ENCODE peak calls at places on chromosomes 7 and 10, in five cellular contexts. One of them, this sample, is unnamed.

GRCh38 chr10:36163827-36164226 is 521.7 kb upstream of the FZD8 start:
- DNase-seq in amniotic stem cell: no peak
- DNase-seq in retinal pigment epithelial cell: no peak
- DNase-seq in OCI-LY7: no peak
- DNase-seq in T-helper 1 cell: no peak
- DNase-seq in this sample: no peak

GRCh38 chr7:66542528-66543373 is 85.9 kb upstream of the KCTD7 start:
- DNase-seq in T-helper 1 cell: no peak
- DNase-seq in retinal pigment epithelial cell: no peak
- DNase-seq in OCI-LY7: no peak
- DNase-seq in amniotic stem cell: no peak
- DNase-seq in this sample: no peak

GRCh38 chr10:62268027-62268398 is 631 bp downstream of the RTKN2 start:
- DNase-seq in OCI-LY7: peak
- DNase-seq in T-helper 1 cell: no peak
- DNase-seq in retinal pigment epithelial cell: no peak
- DNase-seq in amniotic stem cell: no peak
- DNase-seq in this sample: no peak

GRCh38 chr7:51213618-51214017 is 103.0 kb downstream of the COBL start:
- DNase-seq in T-helper 1 cell: no peak
- DNase-seq in amniotic stem cell: no peak
- DNase-seq in OCI-LY7: no peak
- DNase-seq in retinal pigment epithelial cell: no peak
- DNase-seq in this sample: no peak

GRCh38 chr7:73512018-73512780 is 9.9 kb downstream of the BAZ1B start:
- DNase-seq in OCI-LY7: no peak
- DNase-seq in retinal pigment epithelial cell: no peak
- DNase-seq in amniotic stem cell: no peak
- DNase-seq in T-helper 1 cell: no peak
- DNase-seq in this sample: no peak

GRCh38 chr10:14356921-14357320 is 26.2 kb upstream of the FRMD4A start:
- DNase-seq in amniotic stem cell: no peak
- DNase-seq in T-helper 1 cell: no peak
- DNase-seq in retinal pigment epithelial cell: peak
- DNase-seq in OCI-LY7: no peak
- DNase-seq in this sample: no peak

GRCh38 chr10:30413996-30414576 is 19.9 kb upstream of the MAP3K8 start:
- DNase-seq in retinal pigment epithelial cell: no peak
- DNase-seq in T-helper 1 cell: peak
- DNase-seq in OCI-LY7: peak
- DNase-seq in amniotic stem cell: peak
- DNase-seq in this sample: peak

GRCh38 chr7:106978425-106979386 is 65.8 kb upstream of the PRKAR2B start:
- DNase-seq in OCI-LY7: no peak
- DNase-seq in amniotic stem cell: no peak
- DNase-seq in T-helper 1 cell: no peak
- DNase-seq in retinal pigment epithelial cell: no peak
- DNase-seq in this sample: no peak

GRCh38 chr10:11292576-11293302 is 275.1 kb downstream of the CELF2 start:
- DNase-seq in T-helper 1 cell: no peak
- DNase-seq in amniotic stem cell: no peak
- DNase-seq in OCI-LY7: no peak
- DNase-seq in retinal pigment epithelial cell: no peak
- DNase-seq in this sample: no peak

GRCh38 chr10:62414359-62414758 is 40.2 kb downstream of the ZNF365 start:
- DNase-seq in amniotic stem cell: no peak
- DNase-seq in retinal pigment epithelial cell: no peak
- DNase-seq in OCI-LY7: no peak
- DNase-seq in T-helper 1 cell: no peak
- DNase-seq in this sample: no peak

GRCh38 chr7:22344655-22345054 is 12.3 kb downstream of the RAPGEF5 start:
- DNase-seq in T-helper 1 cell: no peak
- DNase-seq in OCI-LY7: no peak
- DNase-seq in retinal pigment epithelial cell: no peak
- DNase-seq in amniotic stem cell: no peak
- DNase-seq in this sample: no peak

GRCh38 chr10:86799188-86799845 is 42.9 kb downstream of the BMPR1A start:
- DNase-seq in amniotic stem cell: no peak
- DNase-seq in T-helper 1 cell: no peak
- DNase-seq in OCI-LY7: no peak
- DNase-seq in retinal pigment epithelial cell: no peak
- DNase-seq in this sample: no peak

GRCh38 chr10:52351911-52352310 is 37.8 kb downstream of the DKK1 start:
- DNase-seq in T-helper 1 cell: no peak
- DNase-seq in amniotic stem cell: peak
- DNase-seq in retinal pigment epithelial cell: peak
- DNase-seq in OCI-LY7: no peak
- DNase-seq in this sample: no peak

GRCh38 chr10:24459836-24460235 is 250.9 kb downstream of the KIAA1217 start:
- DNase-seq in retinal pigment epithelial cell: no peak
- DNase-seq in OCI-LY7: no peak
- DNase-seq in T-helper 1 cell: no peak
- DNase-seq in amniotic stem cell: no peak
- DNase-seq in this sample: no peak

GRCh38 chr10:15120523-15120922 is 23.4 kb downstream of the RPP38 start:
- DNase-seq in amniotic stem cell: no peak
- DNase-seq in T-helper 1 cell: no peak
- DNase-seq in retinal pigment epithelial cell: no peak
- DNase-seq in OCI-LY7: no peak
- DNase-seq in this sample: no peak

GRCh38 chr7:158811461-158811860 is 17.8 kb downstream of the ESYT2 start:
- DNase-seq in retinal pigment epithelial cell: no peak
- DNase-seq in OCI-LY7: no peak
- DNase-seq in T-helper 1 cell: peak
- DNase-seq in amniotic stem cell: no peak
- DNase-seq in this sample: no peak

GRCh38 chr10:71765176-71765906 is 8.0 kb downstream of the VSIR start:
- DNase-seq in T-helper 1 cell: no peak
- DNase-seq in OCI-LY7: no peak
- DNase-seq in retinal pigment epithelial cell: no peak
- DNase-seq in amniotic stem cell: no peak
- DNase-seq in this sample: no peak

GRCh38 chr10:7529638-7530037 is 118.8 kb upstream of the SFMBT2 start:
- DNase-seq in retinal pigment epithelial cell: no peak
- DNase-seq in T-helper 1 cell: no peak
- DNase-seq in amniotic stem cell: no peak
- DNase-seq in OCI-LY7: no peak
- DNase-seq in this sample: no peak

GRCh38 chr7:4297165-4297842 is 384.8 kb upstream of the FOXK1 start:
- DNase-seq in T-helper 1 cell: no peak
- DNase-seq in retinal pigment epithelial cell: no peak
- DNase-seq in OCI-LY7: no peak
- DNase-seq in amniotic stem cell: no peak
- DNase-seq in this sample: no peak

GRCh38 chr10:4285121-4285520 is 500.1 kb upstream of the KLF6 start:
- DNase-seq in amniotic stem cell: no peak
- DNase-seq in retinal pigment epithelial cell: no peak
- DNase-seq in OCI-LY7: no peak
- DNase-seq in T-helper 1 cell: peak
- DNase-seq in this sample: no peak

GRCh38 chr10:6364893-6365292 is 162.2 kb downstream of the PFKFB3 start:
- DNase-seq in amniotic stem cell: no peak
- DNase-seq in T-helper 1 cell: no peak
- DNase-seq in OCI-LY7: no peak
- DNase-seq in retinal pigment epithelial cell: no peak
- DNase-seq in this sample: no peak

GRCh38 chr7:158595068-158595467 is 7.4 kb upstream of the PTPRN2 start:
- DNase-seq in OCI-LY7: peak
- DNase-seq in retinal pigment epithelial cell: no peak
- DNase-seq in amniotic stem cell: no peak
- DNase-seq in T-helper 1 cell: peak
- DNase-seq in this sample: no peak

GRCh38 chr7:143514995-143515735 is 37.5 kb downstream of the TAS2R41 start:
- DNase-seq in OCI-LY7: no peak
- DNase-seq in retinal pigment epithelial cell: no peak
- DNase-seq in amniotic stem cell: no peak
- DNase-seq in T-helper 1 cell: no peak
- DNase-seq in this sample: no peak

GRCh38 chr10:79203014-79203675 is 134.4 kb downstream of the ZMIZ1 start:
- DNase-seq in OCI-LY7: no peak
- DNase-seq in T-helper 1 cell: no peak
- DNase-seq in retinal pigment epithelial cell: no peak
- DNase-seq in amniotic stem cell: no peak
- DNase-seq in this sample: no peak

GRCh38 chr10:58023341-58024073 is 244.2 kb downstream of the IPMK start:
- DNase-seq in OCI-LY7: no peak
- DNase-seq in retinal pigment epithelial cell: peak
- DNase-seq in amniotic stem cell: peak
- DNase-seq in T-helper 1 cell: peak
- DNase-seq in this sample: no peak

GRCh38 chr7:2661602-2662272 is 26.3 kb upstream of the AMZ1 start:
- DNase-seq in amniotic stem cell: no peak
- DNase-seq in T-helper 1 cell: no peak
- DNase-seq in retinal pigment epithelial cell: no peak
- DNase-seq in OCI-LY7: no peak
- DNase-seq in this sample: no peak

GRCh38 chr7:128447944-128448556 is 7.6 kb upstream of the HILPDA start:
- DNase-seq in OCI-LY7: no peak
- DNase-seq in T-helper 1 cell: no peak
- DNase-seq in retinal pigment epithelial cell: no peak
- DNase-seq in amniotic stem cell: no peak
- DNase-seq in this sample: no peak

GRCh38 chr10:44380829-44381600 is 3.9 kb downstream of the CXCL12 start:
- DNase-seq in T-helper 1 cell: no peak
- DNase-seq in retinal pigment epithelial cell: no peak
- DNase-seq in OCI-LY7: no peak
- DNase-seq in amniotic stem cell: no peak
- DNase-seq in this sample: no peak

GRCh38 chr7:129803546-129804081 is 149.1 kb downstream of the UBE2H start:
- DNase-seq in OCI-LY7: no peak
- DNase-seq in T-helper 1 cell: no peak
- DNase-seq in retinal pigment epithelial cell: no peak
- DNase-seq in amniotic stem cell: no peak
- DNase-seq in this sample: no peak

GRCh38 chr10:78852856-78853255 is 215.9 kb upstream of the ZMIZ1 start:
- DNase-seq in OCI-LY7: peak
- DNase-seq in amniotic stem cell: no peak
- DNase-seq in T-helper 1 cell: peak
- DNase-seq in retinal pigment epithelial cell: no peak
- DNase-seq in this sample: no peak

GRCh38 chr7:105257338-105257737 is 131.4 kb downstream of the SRPK2 start:
- DNase-seq in amniotic stem cell: no peak
- DNase-seq in OCI-LY7: peak
- DNase-seq in T-helper 1 cell: no peak
- DNase-seq in retinal pigment epithelial cell: no peak
- DNase-seq in this sample: peak

GRCh38 chr10:88457680-88458079 is 125.4 kb downstream of the RNLS start:
- DNase-seq in amniotic stem cell: no peak
- DNase-seq in T-helper 1 cell: peak
- DNase-seq in OCI-LY7: peak
- DNase-seq in retinal pigment epithelial cell: no peak
- DNase-seq in this sample: no peak

GRCh38 chr10:49700997-49701396 is 21.5 kb downstream of the C10orf53 start:
- DNase-seq in T-helper 1 cell: no peak
- DNase-seq in amniotic stem cell: no peak
- DNase-seq in retinal pigment epithelial cell: no peak
- DNase-seq in OCI-LY7: no peak
- DNase-seq in this sample: peak

GRCh38 chr7:66352071-66352470 is 146.9 kb downstream of the TPST1 start:
- DNase-seq in amniotic stem cell: no peak
- DNase-seq in retinal pigment epithelial cell: no peak
- DNase-seq in OCI-LY7: no peak
- DNase-seq in T-helper 1 cell: no peak
- DNase-seq in this sample: no peak

This sample was measured in DMS79 treated with DMSO at 0.1 percent for 48 hours.